ENCODE peak calls at places on chromosomes 7 and 10, in eight cellular contexts. N is amniotic epithelial cell; D is stimulated activated CD8-positive, alpha-beta memory T cell treated with anti-CD3 and anti-CD28 coated beads, Interleukin-15, amount 100 ng/mL, for 24 hours; V is GM12891; L is activated CD4-positive, alpha-beta T cell treated with anti-CD3 and anti-CD28 coated beads, Interleukin-2, amount 50 U/mL, for 1 hour; S is NCI-H524; H is fibroblast of mammary gland; T is IMR-90. K is an unnamed sample.

GRCh38 chr10:15856328-15857000 is 3.8 kb downstream of the MINDY3 start:
- DNase-seq in N (no peak), D (no peak), V (no peak), L (no peak), S (no peak), H (no peak), T (no peak), K (peak)

GRCh38 chr7:142496545-142496991 is 238.7 kb upstream of the PRSS58 start:
- DNase-seq in N (peak), D (no peak), V (peak), L (no peak), S (no peak), H (peak), T (peak), K (peak)

GRCh38 chr10:10460452-10460851 is 557.2 kb upstream of the CELF2 start:
- DNase-seq in N (no peak), D (no peak), V (no peak), L (no peak), S (no peak), H (no peak), T (no peak), K (peak)

GRCh38 chr7:107372298-107372697 is 97.6 kb upstream of the GPR22 start:
- DNase-seq in N (peak), D (no peak), V (no peak), L (no peak), S (no peak), H (peak), T (peak), K (peak)

GRCh38 chr7:16422100-16422430 is 727 bp upstream of the CRPPA start:
- DNase-seq in N (peak), D (no peak), V (no peak), L (no peak), S (no peak), H (peak), T (peak), K (no peak)

GRCh38 chr10:131150126-131150525 is 161.4 kb downstream of the TCERG1L start:
- DNase-seq in N (no peak), D (no peak), V (no peak), L (no peak), S (no peak), H (no peak), T (no peak), K (no peak)

GRCh38 chr7:128660596-128660995 is 11.5 kb upstream of the GARIN1A start:
- DNase-seq in N (no peak), D (no peak), V (no peak), L (no peak), S (no peak), H (no peak), T (no peak), K (no peak)

GRCh38 chr10:24360286-24361127 is 151.6 kb downstream of the KIAA1217 start:
- DNase-seq in N (peak), D (no peak), V (peak), L (no peak), S (peak), H (peak), T (peak), K (peak)

GRCh38 chr10:24209946-24210491 is 1.1 kb downstream of the KIAA1217 start:
- DNase-seq in N (peak), D (no peak), V (peak), L (no peak), S (no peak), H (peak), T (peak), K (peak)

GRCh38 chr7:143901360-143901709 is 641 bp downstream of the TCAF1 start:
- DNase-seq in N (peak), D (no peak), V (no peak), L (no peak), S (no peak), H (peak), T (peak), K (peak)

GRCh38 chr7:604038-604883 is 84.6 kb upstream of the PDGFA start:
- DNase-seq in N (peak), D (peak), V (peak), L (peak), S (no peak), H (peak), T (peak), K (no peak)

GRCh38 chr10:11908536-11908935 is 85.4 kb downstream of the PROSER2 start:
- DNase-seq in N (no peak), D (no peak), V (no peak), L (no peak), S (no peak), H (no peak), T (no peak), K (no peak)

GRCh38 chr7:13920053-13920697 is 69.3 kb downstream of the ETV1 start:
- DNase-seq in N (peak), D (no peak), V (no peak), L (no peak), S (peak), H (peak), T (peak), K (peak)

K was measured in epithelial cell of esophagus.